ENCODE peak calls at places on chromosomes 3 and 15, in seven cellular contexts. M is IMR-90, T is stomach, O is lower leg skin, X is HCT116, N is sigmoid colon, W is body of pancreas. F is an unnamed sample.
A peak's percentile ranks its signal among the peaks of the same experiment; 100 is the strongest.

GRCh38 chr3:42117175-42118008 is 26.2 kb downstream of the TRAK1 start:
- DNase-seq in M (peak; percentile 75), T (peak; percentile 68), O (peak; percentile 86), X (peak; percentile 33), N (no peak), W (peak; percentile 30), F (no peak)

GRCh38 chr3:124800076-124800475 is 69.8 kb downstream of the UMPS start:
- DNase-seq in M (no peak), T (no peak), O (no peak), X (no peak), N (no peak), W (peak; percentile 27), F (no peak)

GRCh38 chr15:89665449-89666146 is 10.3 kb upstream of the KIF7 start:
- DNase-seq in M (peak; percentile 59), T (peak; percentile 57), O (peak; percentile 91), X (no peak), N (peak; percentile 81), W (peak; percentile 54), F (peak; percentile 67)

GRCh38 chr15:77840962-77841361 is 208.2 kb upstream of the LINGO1 start:
- DNase-seq in M (peak; percentile 80), T (no peak), O (no peak), X (no peak), N (no peak), W (no peak), F (no peak)

GRCh38 chr3:129758921-129759320 is 134.6 kb downstream of the TMCC1 start:
- DNase-seq in M (no peak), T (no peak), O (no peak), X (no peak), N (no peak), W (no peak), F (no peak)

GRCh38 chr3:161101609-161102008 is 3.5 kb downstream of the B3GALNT1 start:
- DNase-seq in M (no peak), T (no peak), O (no peak), X (no peak), N (no peak), W (no peak), F (no peak)

GRCh38 chr15:41263891-41264351 is 32.9 kb downstream of the CHP1 start:
- DNase-seq in M (peak; percentile 52), T (no peak), O (peak; percentile 15), X (no peak), N (no peak), W (no peak), F (no peak)

GRCh38 chr15:42719051-42719450 is 17.9 kb downstream of the CDAN1 start:
- DNase-seq in M (no peak), T (no peak), O (no peak), X (no peak), N (no peak), W (no peak), F (no peak)

GRCh38 chr3:193248848-193249468 is 7.9 kb downstream of the PLAAT1 start:
- DNase-seq in M (no peak), T (no peak), O (no peak), X (no peak), N (no peak), W (no peak), F (no peak)

GRCh38 chr15:87777054-87777498 is 479.5 kb downstream of the NTRK3 start:
- DNase-seq in M (peak; percentile 95), T (no peak), O (no peak), X (no peak), N (no peak), W (peak; percentile 43), F (no peak)

GRCh38 chr3:130739848-130740247 is 6.8 kb downstream of the PIK3R4 start:
- DNase-seq in M (no peak), T (no peak), O (no peak), X (no peak), N (no peak), W (no peak), F (no peak)

GRCh38 chr3:64977308-64978100 is 289.7 kb upstream of the ADAMTS9 start:
- DNase-seq in M (peak; percentile 78), T (no peak), O (no peak), X (no peak), N (no peak), W (no peak), F (no peak)

GRCh38 chr15:59689626-59690236 is 611 bp upstream of the BNIP2 start:
- DNase-seq in M (peak; percentile 47), T (peak; percentile 88), O (peak; percentile 98), X (peak; percentile 55), N (peak; percentile 95), W (peak; percentile 94), F (peak; percentile 90)

GRCh38 chr3:46501702-46502101 is 3.9 kb downstream of the RTP3 start:
- DNase-seq in M (peak; percentile 30), T (no peak), O (peak; percentile 29), X (no peak), N (no peak), W (no peak), F (no peak)

GRCh38 chr15:97718509-97718908 is 242.0 kb upstream of the ARRDC4 start:
- DNase-seq in M (no peak), T (no peak), O (no peak), X (no peak), N (no peak), W (no peak), F (peak; percentile 50)

GRCh38 chr3:55128201-55128870 is 200.5 kb upstream of the LRTM1 start:
- DNase-seq in M (peak; percentile 28), T (no peak), O (no peak), X (no peak), N (no peak), W (peak; percentile 3), F (no peak)

GRCh38 chr3:133644768-133645167 is 17.0 kb downstream of the TOPBP1 start:
- DNase-seq in M (peak; percentile 93), T (no peak), O (no peak), X (no peak), N (no peak), W (no peak), F (no peak)

GRCh38 chr3:150770662-150771061 is 7.7 kb upstream of the SIAH2 start:
- DNase-seq in M (no peak), T (no peak), O (no peak), X (no peak), N (no peak), W (no peak), F (no peak)

GRCh38 chr3:48501196-48501595 is 2.8 kb downstream of the SHISA5 start:
- DNase-seq in M (no peak), T (no peak), O (no peak), X (no peak), N (no peak), W (no peak), F (no peak)

GRCh38 chr3:112448939-112449338 is 50.3 kb downstream of the BTLA start:
- DNase-seq in M (no peak), T (no peak), O (no peak), X (no peak), N (no peak), W (no peak), F (no peak)

GRCh38 chr3:153192327-153192726 is 30.3 kb downstream of the RAP2B start:
- DNase-seq in M (no peak), T (no peak), O (no peak), X (no peak), N (no peak), W (no peak), F (no peak)

GRCh38 chr3:193982258-193982659 is 153.7 kb upstream of the HES1 start:
- DNase-seq in M (no peak), T (peak; percentile 71), O (peak; percentile 95), X (no peak), N (peak; percentile 81), W (peak; percentile 22), F (peak; percentile 85)

GRCh38 chr3:34111361-34111760 is 312.9 kb downstream of the PDCD6IP start:
- DNase-seq in M (no peak), T (no peak), O (no peak), X (no peak), N (no peak), W (no peak), F (no peak)

GRCh38 chr3:45067486-45067885 is 41.4 kb downstream of the CLEC3B start:
- DNase-seq in M (no peak), T (no peak), O (no peak), X (no peak), N (no peak), W (no peak), F (no peak)

DNA sequence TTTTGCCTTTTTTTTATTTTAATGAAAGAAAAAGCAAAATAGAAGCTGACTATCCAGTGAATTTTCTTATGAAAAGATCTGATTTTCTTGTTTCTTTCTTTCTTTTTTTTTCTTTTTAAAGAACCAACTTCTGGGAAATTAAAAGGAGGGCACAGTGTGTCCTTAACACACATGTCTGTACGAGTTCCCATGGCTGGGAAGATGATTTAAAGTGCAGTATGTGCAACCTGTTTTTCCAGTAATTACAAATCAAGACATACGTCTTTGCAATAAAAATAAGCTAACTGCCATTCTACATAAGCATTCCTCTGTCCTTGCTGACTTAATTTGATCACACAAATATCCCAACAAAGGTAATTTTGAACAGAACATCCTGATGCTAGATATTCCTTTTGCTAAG is 416.1 kb downstream of the ROBO1 start:
- DNase-seq in M (no peak), T (no peak), O (no peak), X (no peak), N (no peak), W (no peak), F (no peak)
- TF ChIP-seq POLR2A in M (no peak), T (no peak), O (no peak), X (no peak), N (no peak), W (no peak), F (no peak)

GRCh38 chr3:66938338-66938963 is 59.7 kb upstream of the KBTBD8 start:
- DNase-seq in M (peak; percentile 67), T (no peak), O (no peak), X (peak; percentile 44), N (no peak), W (peak; percentile 60), F (peak; percentile 70)
- TF ChIP-seq CTCF in M (peak; percentile 74), T (no peak), O (no peak), X (peak; percentile 76), N (peak; percentile 75), W (peak; percentile 73), F (peak; percentile 68)

GRCh38 chr15:75573001-75573400 is 6.1 kb downstream of the PTPN9 start:
- DNase-seq in M (peak; percentile 49), T (no peak), O (no peak), X (no peak), N (no peak), W (no peak), F (no peak)
- H3K4me3 ChIP-seq in M (no peak overlapping the region), T (no peak overlapping the region), O (no peak overlapping the region), X (no peak overlapping the region), N (no peak overlapping the region), W (no peak overlapping the region), F (no peak overlapping the region)

DNA sequence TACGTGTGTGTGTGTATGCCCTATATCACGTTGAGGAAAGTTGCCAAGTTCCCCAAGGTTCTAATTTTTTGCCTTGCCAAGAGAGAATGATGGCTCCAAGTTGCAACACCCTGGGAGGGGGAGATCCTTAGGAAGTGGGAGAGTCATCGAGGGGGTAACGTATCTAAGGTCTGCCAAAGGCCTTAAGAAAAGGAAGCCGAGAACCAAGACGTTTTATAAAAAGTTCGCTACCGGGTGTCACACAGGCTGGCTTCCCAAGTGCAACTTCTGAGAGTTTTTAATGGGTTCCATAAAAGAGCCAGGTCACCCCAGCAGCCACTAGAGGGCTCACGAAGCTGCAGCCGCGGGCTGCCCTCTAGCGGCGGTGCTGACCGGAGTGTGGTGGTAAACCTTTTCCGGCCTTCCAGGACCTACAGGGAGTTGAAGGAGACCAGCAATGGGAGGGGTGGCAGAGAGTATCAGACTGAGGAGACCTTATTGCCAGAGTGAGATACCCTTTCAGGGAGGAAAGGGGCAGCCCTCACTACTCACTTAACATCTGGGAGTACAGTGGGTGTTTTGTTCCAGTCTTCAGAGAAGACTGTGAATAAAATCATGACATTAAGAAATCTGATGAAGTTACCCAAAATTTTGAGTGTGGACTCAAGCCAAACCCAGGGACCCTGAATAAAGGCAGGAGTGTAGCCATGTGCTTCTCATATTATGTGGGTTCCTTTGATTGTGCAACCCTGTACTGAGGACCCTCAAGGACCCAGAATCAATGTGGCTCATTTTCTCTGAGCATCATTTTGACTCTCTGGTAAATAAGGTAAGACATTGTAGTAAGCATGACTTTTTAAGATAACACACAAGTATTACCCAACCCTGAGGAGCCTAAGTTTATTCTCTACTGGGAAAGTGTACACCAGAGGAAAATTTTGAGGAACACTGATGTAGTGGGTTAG is 2.5 kb upstream of the RFX7 start:
- DNase-seq in M (peak; percentile 83), T (peak; percentile 93), O (peak; percentile 96), X (peak; percentile 82), N (peak; percentile 90), W (peak; percentile 92), F (peak; percentile 92)
- TF ChIP-seq POLR2A in M (no peak), T (no peak), O (no peak), X (peak; percentile 26), N (no peak), W (peak; percentile 62), F (no peak)

F was measured in Peyer's patch.